ENCODE peak calls at places on chromosomes 3 and 15, in ten cellular contexts. One of them, this sample, is unnamed.

GRCh38 chr15:88401972-88402656 is 65.1 kb downstream of the MRPL46 start:
- DNase-seq in GM12892: no peak
- DNase-seq in NCI-H774: no peak
- DNase-seq in uterus: no peak
- DNase-seq in suprapubic skin: no peak
- DNase-seq in mucosa of gallbladder: no peak
- DNase-seq in T-helper 2 cell: no peak
- DNase-seq in Peyer's patch: no peak
- DNase-seq in aorta: no peak
- DNase-seq in iPS-NIHi11: peak
- DNase-seq in this sample: no peak

GRCh38 chr15:69388259-69388658 is 25.9 kb upstream of the KIF23 start:
- DNase-seq in aorta: no peak
- DNase-seq in iPS-NIHi11: no peak
- DNase-seq in GM12892: no peak
- DNase-seq in NCI-H774: no peak
- DNase-seq in suprapubic skin: no peak
- DNase-seq in mucosa of gallbladder: no peak
- DNase-seq in uterus: no peak
- DNase-seq in Peyer's patch: no peak
- DNase-seq in T-helper 2 cell: no peak
- DNase-seq in this sample: no peak

GRCh38 chr15:29740692-29741311 is 81.5 kb downstream of the TJP1 start:
- DNase-seq in T-helper 2 cell: no peak
- DNase-seq in NCI-H774: no peak
- DNase-seq in uterus: no peak
- DNase-seq in GM12892: no peak
- DNase-seq in aorta: no peak
- DNase-seq in iPS-NIHi11: no peak
- DNase-seq in Peyer's patch: no peak
- DNase-seq in suprapubic skin: no peak
- DNase-seq in mucosa of gallbladder: no peak
- DNase-seq in this sample: no peak

GRCh38 chr3:2810723-2811122 is 299.5 kb downstream of the IL5RA start:
- DNase-seq in aorta: no peak
- DNase-seq in suprapubic skin: no peak
- DNase-seq in uterus: no peak
- DNase-seq in GM12892: no peak
- DNase-seq in mucosa of gallbladder: no peak
- DNase-seq in Peyer's patch: no peak
- DNase-seq in NCI-H774: no peak
- DNase-seq in iPS-NIHi11: peak
- DNase-seq in T-helper 2 cell: no peak
- DNase-seq in this sample: no peak

GRCh38 chr3:140242818-140243276 is 307.9 kb downstream of the CLSTN2 start:
- DNase-seq in mucosa of gallbladder: no peak
- DNase-seq in uterus: no peak
- DNase-seq in T-helper 2 cell: no peak
- DNase-seq in iPS-NIHi11: no peak
- DNase-seq in aorta: no peak
- DNase-seq in GM12892: no peak
- DNase-seq in suprapubic skin: no peak
- DNase-seq in NCI-H774: no peak
- DNase-seq in Peyer's patch: no peak
- DNase-seq in this sample: no peak

GRCh38 chr3:185656321-185656840 is 70.3 kb downstream of the SENP2 start:
- DNase-seq in GM12892: no peak
- DNase-seq in iPS-NIHi11: no peak
- DNase-seq in NCI-H774: no peak
- DNase-seq in aorta: peak
- DNase-seq in Peyer's patch: no peak
- DNase-seq in T-helper 2 cell: no peak
- DNase-seq in suprapubic skin: peak
- DNase-seq in uterus: peak
- DNase-seq in mucosa of gallbladder: peak
- DNase-seq in this sample: no peak

GRCh38 chr3:108662141-108662738 is 72.7 kb downstream of the DZIP3 start:
- DNase-seq in NCI-H774: peak
- DNase-seq in iPS-NIHi11: peak
- DNase-seq in GM12892: peak
- DNase-seq in suprapubic skin: no peak
- DNase-seq in uterus: no peak
- DNase-seq in mucosa of gallbladder: no peak
- DNase-seq in aorta: no peak
- DNase-seq in Peyer's patch: no peak
- DNase-seq in T-helper 2 cell: no peak
- DNase-seq in this sample: no peak

GRCh38 chr3:12932347-12932746 is 91.0 kb upstream of the RPL32 start:
- DNase-seq in iPS-NIHi11: no peak
- DNase-seq in T-helper 2 cell: no peak
- DNase-seq in suprapubic skin: no peak
- DNase-seq in Peyer's patch: no peak
- DNase-seq in mucosa of gallbladder: no peak
- DNase-seq in NCI-H774: no peak
- DNase-seq in uterus: no peak
- DNase-seq in aorta: no peak
- DNase-seq in GM12892: no peak
- DNase-seq in this sample: no peak

GRCh38 chr3:122961146-122961545 is 66.4 kb downstream of the SEMA5B start:
- DNase-seq in Peyer's patch: no peak
- DNase-seq in iPS-NIHi11: no peak
- DNase-seq in aorta: no peak
- DNase-seq in uterus: no peak
- DNase-seq in GM12892: no peak
- DNase-seq in mucosa of gallbladder: no peak
- DNase-seq in T-helper 2 cell: no peak
- DNase-seq in NCI-H774: no peak
- DNase-seq in suprapubic skin: no peak
- DNase-seq in this sample: no peak

GRCh38 chr15:99055555-99056134 is 48.1 kb upstream of the PGPEP1L start:
- DNase-seq in mucosa of gallbladder: no peak
- DNase-seq in suprapubic skin: no peak
- DNase-seq in GM12892: no peak
- DNase-seq in uterus: no peak
- DNase-seq in Peyer's patch: no peak
- DNase-seq in aorta: no peak
- DNase-seq in iPS-NIHi11: no peak
- DNase-seq in T-helper 2 cell: no peak
- DNase-seq in NCI-H774: no peak
- DNase-seq in this sample: no peak

GRCh38 chr15:45704329-45705249 is 69.8 kb downstream of the SQOR start:
- DNase-seq in iPS-NIHi11: peak
- DNase-seq in aorta: peak
- DNase-seq in mucosa of gallbladder: no peak
- DNase-seq in NCI-H774: no peak
- DNase-seq in suprapubic skin: peak
- DNase-seq in T-helper 2 cell: no peak
- DNase-seq in GM12892: peak
- DNase-seq in Peyer's patch: peak
- DNase-seq in uterus: no peak
- DNase-seq in this sample: no peak

GRCh38 chr15:39194431-39194830 is 386.4 kb upstream of the THBS1 start:
- DNase-seq in T-helper 2 cell: no peak
- DNase-seq in Peyer's patch: no peak
- DNase-seq in iPS-NIHi11: no peak
- DNase-seq in GM12892: no peak
- DNase-seq in mucosa of gallbladder: no peak
- DNase-seq in aorta: no peak
- DNase-seq in suprapubic skin: no peak
- DNase-seq in uterus: no peak
- DNase-seq in NCI-H774: no peak
- DNase-seq in this sample: no peak

GRCh38 chr3:39189648-39190269 is 2.6 kb downstream of the XIRP1 start:
- DNase-seq in iPS-NIHi11: peak
- DNase-seq in suprapubic skin: no peak
- DNase-seq in mucosa of gallbladder: peak
- DNase-seq in Peyer's patch: no peak
- DNase-seq in uterus: peak
- DNase-seq in GM12892: peak
- DNase-seq in aorta: no peak
- DNase-seq in NCI-H774: peak
- DNase-seq in T-helper 2 cell: no peak
- DNase-seq in this sample: no peak

GRCh38 chr15:48086582-48086981 is 34.2 kb upstream of the SLC24A5 start:
- DNase-seq in uterus: no peak
- DNase-seq in iPS-NIHi11: no peak
- DNase-seq in mucosa of gallbladder: no peak
- DNase-seq in GM12892: no peak
- DNase-seq in aorta: no peak
- DNase-seq in NCI-H774: no peak
- DNase-seq in Peyer's patch: no peak
- DNase-seq in T-helper 2 cell: no peak
- DNase-seq in suprapubic skin: no peak
- DNase-seq in this sample: no peak

GRCh38 chr15:101568821-101569555 is 79.5 kb upstream of the PCSK6 start:
- DNase-seq in Peyer's patch: no peak
- DNase-seq in GM12892: no peak
- DNase-seq in aorta: no peak
- DNase-seq in iPS-NIHi11: no peak
- DNase-seq in uterus: no peak
- DNase-seq in NCI-H774: no peak
- DNase-seq in suprapubic skin: no peak
- DNase-seq in T-helper 2 cell: no peak
- DNase-seq in mucosa of gallbladder: no peak
- DNase-seq in this sample: no peak

GRCh38 chr3:188365978-188366698 is 212.2 kb downstream of the LPP start:
- DNase-seq in T-helper 2 cell: no peak
- DNase-seq in uterus: no peak
- DNase-seq in mucosa of gallbladder: no peak
- DNase-seq in GM12892: no peak
- DNase-seq in NCI-H774: no peak
- DNase-seq in suprapubic skin: no peak
- DNase-seq in iPS-NIHi11: no peak
- DNase-seq in aorta: no peak
- DNase-seq in Peyer's patch: no peak
- DNase-seq in this sample: no peak

GRCh38 chr3:72189344-72189743 is 404.4 kb upstream of the PROK2 start:
- DNase-seq in suprapubic skin: no peak
- DNase-seq in mucosa of gallbladder: no peak
- DNase-seq in aorta: no peak
- DNase-seq in NCI-H774: no peak
- DNase-seq in Peyer's patch: no peak
- DNase-seq in uterus: no peak
- DNase-seq in T-helper 2 cell: no peak
- DNase-seq in GM12892: no peak
- DNase-seq in iPS-NIHi11: no peak
- DNase-seq in this sample: no peak

GRCh38 chr3:78101363-78101762 is 1061.5 kb downstream of the ROBO2 start:
- DNase-seq in suprapubic skin: no peak
- DNase-seq in iPS-NIHi11: no peak
- DNase-seq in NCI-H774: no peak
- DNase-seq in mucosa of gallbladder: no peak
- DNase-seq in T-helper 2 cell: no peak
- DNase-seq in aorta: no peak
- DNase-seq in Peyer's patch: no peak
- DNase-seq in uterus: no peak
- DNase-seq in GM12892: no peak
- DNase-seq in this sample: no peak

GRCh38 chr3:43874290-43874689 is 183.6 kb downstream of the ABHD5 start:
- DNase-seq in iPS-NIHi11: no peak
- DNase-seq in uterus: no peak
- DNase-seq in mucosa of gallbladder: no peak
- DNase-seq in aorta: no peak
- DNase-seq in Peyer's patch: no peak
- DNase-seq in T-helper 2 cell: no peak
- DNase-seq in suprapubic skin: no peak
- DNase-seq in NCI-H774: no peak
- DNase-seq in GM12892: no peak
- DNase-seq in this sample: no peak

GRCh38 chr3:71916747-71917369 is 131.9 kb upstream of the PROK2 start:
- DNase-seq in Peyer's patch: no peak
- DNase-seq in NCI-H774: no peak
- DNase-seq in mucosa of gallbladder: no peak
- DNase-seq in suprapubic skin: no peak
- DNase-seq in aorta: peak
- DNase-seq in uterus: no peak
- DNase-seq in T-helper 2 cell: no peak
- DNase-seq in GM12892: no peak
- DNase-seq in iPS-NIHi11: no peak
- DNase-seq in this sample: no peak

GRCh38 chr15:84934942-84935729 is 46.5 kb upstream of the PDE8A start:
- DNase-seq in uterus: no peak
- DNase-seq in T-helper 2 cell: no peak
- DNase-seq in GM12892: no peak
- DNase-seq in iPS-NIHi11: peak
- DNase-seq in suprapubic skin: peak
- DNase-seq in mucosa of gallbladder: no peak
- DNase-seq in aorta: no peak
- DNase-seq in Peyer's patch: no peak
- DNase-seq in NCI-H774: no peak
- DNase-seq in this sample: no peak

GRCh38 chr15:70299931-70300858 is 202.5 kb upstream of the TLE3 start:
- DNase-seq in uterus: no peak
- DNase-seq in aorta: no peak
- DNase-seq in T-helper 2 cell: peak
- DNase-seq in NCI-H774: no peak
- DNase-seq in iPS-NIHi11: no peak
- DNase-seq in suprapubic skin: no peak
- DNase-seq in mucosa of gallbladder: no peak
- DNase-seq in Peyer's patch: no peak
- DNase-seq in GM12892: peak
- DNase-seq in this sample: peak

GRCh38 chr15:98452238-98452637 is 196.1 kb upstream of the IGF1R start:
- DNase-seq in T-helper 2 cell: no peak
- DNase-seq in mucosa of gallbladder: no peak
- DNase-seq in Peyer's patch: no peak
- DNase-seq in suprapubic skin: no peak
- DNase-seq in aorta: no peak
- DNase-seq in GM12892: no peak
- DNase-seq in NCI-H774: no peak
- DNase-seq in uterus: no peak
- DNase-seq in iPS-NIHi11: no peak
- DNase-seq in this sample: no peak

GRCh38 chr3:142175478-142175877 is 26.1 kb upstream of the TFDP2 start:
- DNase-seq in aorta: no peak
- DNase-seq in T-helper 2 cell: no peak
- DNase-seq in GM12892: no peak
- DNase-seq in suprapubic skin: no peak
- DNase-seq in NCI-H774: no peak
- DNase-seq in iPS-NIHi11: no peak
- DNase-seq in Peyer's patch: no peak
- DNase-seq in mucosa of gallbladder: no peak
- DNase-seq in uterus: no peak
- DNase-seq in this sample: no peak

GRCh38 chr3:190183121-190183520 is 62.4 kb upstream of the P3H2 start:
- DNase-seq in mucosa of gallbladder: no peak
- DNase-seq in T-helper 2 cell: no peak
- DNase-seq in NCI-H774: peak
- DNase-seq in aorta: no peak
- DNase-seq in suprapubic skin: no peak
- DNase-seq in uterus: no peak
- DNase-seq in iPS-NIHi11: peak
- DNase-seq in Peyer's patch: no peak
- DNase-seq in GM12892: no peak
- DNase-seq in this sample: no peak

GRCh38 chr15:37789881-37790280 is 144.6 kb upstream of the TMCO5A start:
- DNase-seq in Peyer's patch: no peak
- DNase-seq in NCI-H774: no peak
- DNase-seq in T-helper 2 cell: no peak
- DNase-seq in suprapubic skin: no peak
- DNase-seq in aorta: no peak
- DNase-seq in mucosa of gallbladder: no peak
- DNase-seq in iPS-NIHi11: no peak
- DNase-seq in GM12892: no peak
- DNase-seq in uterus: no peak
- DNase-seq in this sample: no peak

GRCh38 chr15:78906310-78906608 is 33.6 kb downstream of the MORF4L1 start:
- DNase-seq in uterus: peak
- DNase-seq in T-helper 2 cell: no peak
- DNase-seq in Peyer's patch: no peak
- DNase-seq in mucosa of gallbladder: no peak
- DNase-seq in aorta: peak
- DNase-seq in iPS-NIHi11: no peak
- DNase-seq in GM12892: no peak
- DNase-seq in NCI-H774: no peak
- DNase-seq in suprapubic skin: no peak
- DNase-seq in this sample: no peak

GRCh38 chr3:42501681-42502428 is 588 bp upstream of the VIPR1 start:
- DNase-seq in suprapubic skin: peak
- DNase-seq in NCI-H774: peak
- DNase-seq in iPS-NIHi11: peak
- DNase-seq in uterus: peak
- DNase-seq in Peyer's patch: peak
- DNase-seq in aorta: peak
- DNase-seq in GM12892: peak
- DNase-seq in T-helper 2 cell: peak
- DNase-seq in mucosa of gallbladder: peak
- DNase-seq in this sample: peak